ENCODE peak calls at places on chromosomes 1 and 21, in seven cellular contexts. M is HT1080, K is ureter, L is KBM-7, X is kidney, R is astrocyte of the spinal cord, H is renal cortical epithelial cell. P is an unnamed sample.

GRCh38 chr1:8302181-8302681 is 15.7 kb upstream of the SLC45A1 start:
- DNase-seq in M (no peak), L (no peak), R (peak), K (no peak), X (no peak), H (peak), P (no peak)

GRCh38 chr21:42747267-42747701 is 93.9 kb downstream of the PDE9A start:
- DNase-seq in R (no peak), H (no peak), L (no peak), X (peak), K (no peak), M (no peak), P (no peak)

GRCh38 chr1:4638347-4638734 is 16.1 kb upstream of the AJAP1 start:
- DNase-seq in K (no peak), M (no peak), X (no peak), L (no peak), R (no peak), H (peak), P (no peak)

GRCh38 chr1:151832318-151832984 is 849 bp upstream of the RORC start:
- DNase-seq in H (peak), R (no peak), L (no peak), M (peak), K (peak), X (peak), P (peak)

GRCh38 chr1:25163986-25164385 is 68.3 kb downstream of the SYF2 start:
- DNase-seq in L (no peak), H (no peak), R (no peak), X (no peak), K (no peak), M (no peak), P (no peak)

GRCh38 chr1:110508038-110508437 is 10.9 kb downstream of the KCNA10 start:
- DNase-seq in H (no peak), K (peak), M (peak), R (no peak), X (peak), L (no peak), P (no peak)

GRCh38 chr1:170836146-170836545 is 99.2 kb upstream of the MROH9 start:
- DNase-seq in M (peak), H (peak), L (no peak), K (no peak), R (peak), X (no peak), P (no peak)

GRCh38 chr1:192168964-192169363 is 10.7 kb downstream of the RGS18 start:
- DNase-seq in X (no peak), L (no peak), R (no peak), K (no peak), H (no peak), M (no peak), P (no peak)

GRCh38 chr21:45122432-45123132 is 48.2 kb downstream of the ADARB1 start:
- DNase-seq in L (no peak), M (no peak), H (no peak), X (no peak), K (no peak), R (no peak), P (no peak)

GRCh38 chr1:213051881-213052202 is 801 bp downstream of the RPS6KC1 start:
- DNase-seq in K (no peak), M (no peak), H (no peak), L (no peak), R (no peak), X (no peak), P (no peak)

GRCh38 chr1:205038132-205038786 is 4.8 kb upstream of the CNTN2 start:
- DNase-seq in M (no peak), H (no peak), X (no peak), R (no peak), L (no peak), K (no peak), P (no peak)

P was measured in NCI-H226.